ENCODE peak calls at places on chromosome 20, in eight cellular contexts. D is GM10248; E is spleen; V is NCI-H446; M is COR-L47; W is germinal center; Y is activated CD8-positive, alpha-beta memory T cell treated with anti-CD3 and anti-CD28 coated beads, Interleukin-2, amount 10 ng/mL, durations not matched to agents 7 days and 5 days; I is AG04450. F is an unnamed sample.

GRCh38 chr20:49517509-49518100 is 35.1 kb upstream of the KCNB1 start:
- DNase-seq in D (no peak), E (no peak), V (no peak), M (no peak), W (no peak), Y (no peak), I (no peak), F (no peak)

GRCh38 chr20:56828402-56828801 is 199.3 kb downstream of the TFAP2C start:
- DNase-seq in D (no peak), E (no peak), V (no peak), M (no peak), W (no peak), Y (no peak), I (no peak), F (no peak)

GRCh38 chr20:61982951-61983315 is 82.7 kb downstream of the TAF4 start:
- DNase-seq in D (no peak), E (no peak), V (no peak), M (no peak), W (no peak), Y (no peak), I (no peak), F (no peak)

GRCh38 chr20:57579898-57580447 is 19.1 kb downstream of the PCK1 start:
- DNase-seq in D (no peak), E (no peak), V (no peak), M (no peak), W (no peak), Y (no peak), I (no peak), F (no peak)

GRCh38 chr20:32603046-32603726 is 18.1 kb upstream of the NOL4L start:
- DNase-seq in D (peak), E (no peak), V (no peak), M (no peak), W (peak), Y (no peak), I (no peak), F (no peak)

GRCh38 chr20:50911030-50911429 is 20.2 kb downstream of the ADNP start:
- DNase-seq in D (no peak), E (no peak), V (no peak), M (no peak), W (no peak), Y (no peak), I (peak), F (no peak)

GRCh38 chr20:41177636-41178035 is 40.3 kb downstream of the PLCG1 start:
- DNase-seq in D (no peak), E (no peak), V (no peak), M (no peak), W (no peak), Y (peak), I (peak), F (peak)

GRCh38 chr20:4233520-4233919 is 218.2 kb upstream of the RNF24 start:
- DNase-seq in D (no peak), E (no peak), V (no peak), M (no peak), W (no peak), Y (no peak), I (no peak), F (no peak)

GRCh38 chr20:57251344-57251743 is 15.1 kb downstream of the BMP7 start:
- DNase-seq in D (no peak), E (no peak), V (no peak), M (no peak), W (no peak), Y (peak), I (no peak), F (peak)

GRCh38 chr20:62979310-62979709 is 26.8 kb downstream of the SLC17A9 start:
- DNase-seq in D (no peak), E (no peak), V (no peak), M (no peak), W (no peak), Y (no peak), I (no peak), F (no peak)

GRCh38 chr20:39103732-39104131 is 141.6 kb downstream of the DHX35 start:
- DNase-seq in D (no peak), E (no peak), V (peak), M (no peak), W (no peak), Y (no peak), I (no peak), F (peak)

GRCh38 chr20:25139061-25139705 is 56.3 kb upstream of the ENTPD6 start:
- DNase-seq in D (no peak), E (no peak), V (peak), M (peak), W (no peak), Y (no peak), I (no peak), F (no peak)

GRCh38 chr20:6705920-6706500 is 61.5 kb upstream of the BMP2 start:
- DNase-seq in D (no peak), E (no peak), V (no peak), M (no peak), W (no peak), Y (no peak), I (no peak), F (no peak)

GRCh38 chr20:39264506-39265172 is 302.5 kb downstream of the DHX35 start:
- DNase-seq in D (peak), E (no peak), V (peak), M (peak), W (peak), Y (peak), I (peak), F (peak)

GRCh38 chr20:55353206-55353605 is 652.1 kb downstream of the CBLN4 start:
- DNase-seq in D (no peak), E (no peak), V (no peak), M (no peak), W (no peak), Y (no peak), I (no peak), F (no peak)